ENCODE peak calls at places on chromosomes 13 and 19, in nine cellular contexts. One of them, this sample, is unnamed.

GRCh38 chr19:48964205-48965032 is 690 bp upstream of the FTL start:
- DNase-seq in breast epithelium: no peak
- DNase-seq in AG04450: no peak
- DNase-seq in neural progenitor cell: peak; percentile 31
- DNase-seq in suprapubic skin: no peak
- DNase-seq in small intestine: peak; percentile 65
- DNase-seq in left ventricle myocardium inferior: peak; percentile 30
- DNase-seq in tibial artery: peak; percentile 75
- DNase-seq in ascending aorta: no peak
- DNase-seq in this sample: no peak

GRCh38 chr13:33637978-33638743 is 179.8 kb upstream of the RFC3 start:
- DNase-seq in breast epithelium: no peak
- DNase-seq in left ventricle myocardium inferior: no peak
- DNase-seq in small intestine: no peak
- DNase-seq in neural progenitor cell: no peak
- DNase-seq in ascending aorta: no peak
- DNase-seq in tibial artery: no peak
- DNase-seq in suprapubic skin: no peak
- DNase-seq in AG04450: no peak
- DNase-seq in this sample: no peak

GRCh38 chr13:113864303-113864890 is 521 bp upstream of the GAS6 start:
- DNase-seq in left ventricle myocardium inferior: no peak
- DNase-seq in suprapubic skin: no peak
- DNase-seq in tibial artery: peak; percentile 60
- DNase-seq in AG04450: no peak
- DNase-seq in breast epithelium: peak; percentile 15
- DNase-seq in neural progenitor cell: no peak
- DNase-seq in ascending aorta: no peak
- DNase-seq in small intestine: no peak
- DNase-seq in this sample: no peak

GRCh38 chr13:31385534-31385933 is 185.8 kb downstream of the B3GLCT start:
- DNase-seq in small intestine: no peak
- DNase-seq in AG04450: no peak
- DNase-seq in ascending aorta: no peak
- DNase-seq in tibial artery: no peak
- DNase-seq in left ventricle myocardium inferior: no peak
- DNase-seq in breast epithelium: no peak
- DNase-seq in neural progenitor cell: no peak
- DNase-seq in suprapubic skin: no peak
- DNase-seq in this sample: no peak

GRCh38 chr13:57409656-57410055 is 221.9 kb upstream of the PCDH17 start:
- DNase-seq in tibial artery: no peak
- DNase-seq in AG04450: no peak
- DNase-seq in neural progenitor cell: peak; percentile 6
- DNase-seq in left ventricle myocardium inferior: no peak
- DNase-seq in small intestine: no peak
- DNase-seq in ascending aorta: no peak
- DNase-seq in breast epithelium: no peak
- DNase-seq in suprapubic skin: no peak
- DNase-seq in this sample: no peak

GRCh38 chr19:40576181-40576584 is 490 bp upstream of the SHKBP1 start:
- DNase-seq in breast epithelium: no peak
- DNase-seq in left ventricle myocardium inferior: no peak
- DNase-seq in tibial artery: no peak
- DNase-seq in suprapubic skin: no peak
- DNase-seq in small intestine: no peak
- DNase-seq in ascending aorta: no peak
- DNase-seq in AG04450: no peak
- DNase-seq in neural progenitor cell: peak; percentile 36
- DNase-seq in this sample: no peak

GRCh38 chr19:33395561-33396550 is 22.3 kb downstream of the CEBPG start:
- DNase-seq in AG04450: no peak
- DNase-seq in left ventricle myocardium inferior: peak; percentile 59
- DNase-seq in neural progenitor cell: no peak
- DNase-seq in suprapubic skin: no peak
- DNase-seq in ascending aorta: no peak
- DNase-seq in small intestine: no peak
- DNase-seq in tibial artery: peak; percentile 72
- DNase-seq in breast epithelium: no peak
- DNase-seq in this sample: peak; percentile 66

GRCh38 chr19:10112895-10113591 is 1.6 kb downstream of the P2RY11 start:
- DNase-seq in suprapubic skin: no peak
- DNase-seq in left ventricle myocardium inferior: no peak
- DNase-seq in ascending aorta: no peak
- DNase-seq in neural progenitor cell: peak; percentile 62
- DNase-seq in breast epithelium: no peak
- DNase-seq in small intestine: peak; percentile 60
- DNase-seq in AG04450: no peak
- DNase-seq in tibial artery: no peak
- DNase-seq in this sample: no peak

GRCh38 chr19:408441-409005 is 424 bp downstream of the C2CD4C start:
- DNase-seq in left ventricle myocardium inferior: no peak
- DNase-seq in suprapubic skin: peak; percentile 72
- DNase-seq in breast epithelium: no peak
- DNase-seq in ascending aorta: no peak
- DNase-seq in small intestine: no peak
- DNase-seq in neural progenitor cell: no peak
- DNase-seq in AG04450: no peak
- DNase-seq in tibial artery: peak; percentile 62
- DNase-seq in this sample: no peak

GRCh38 chr19:45050036-45050435 is 11.2 kb downstream of the CLASRP start:
- DNase-seq in breast epithelium: no peak
- DNase-seq in ascending aorta: no peak
- DNase-seq in left ventricle myocardium inferior: no peak
- DNase-seq in suprapubic skin: no peak
- DNase-seq in AG04450: no peak
- DNase-seq in neural progenitor cell: no peak
- DNase-seq in tibial artery: no peak
- DNase-seq in small intestine: no peak
- DNase-seq in this sample: no peak

GRCh38 chr13:91126806-91127205 is 220.7 kb upstream of the MIR17HG start:
- DNase-seq in suprapubic skin: no peak
- DNase-seq in small intestine: no peak
- DNase-seq in ascending aorta: no peak
- DNase-seq in tibial artery: no peak
- DNase-seq in neural progenitor cell: no peak
- DNase-seq in breast epithelium: no peak
- DNase-seq in left ventricle myocardium inferior: no peak
- DNase-seq in AG04450: no peak
- DNase-seq in this sample: no peak

DNA sequence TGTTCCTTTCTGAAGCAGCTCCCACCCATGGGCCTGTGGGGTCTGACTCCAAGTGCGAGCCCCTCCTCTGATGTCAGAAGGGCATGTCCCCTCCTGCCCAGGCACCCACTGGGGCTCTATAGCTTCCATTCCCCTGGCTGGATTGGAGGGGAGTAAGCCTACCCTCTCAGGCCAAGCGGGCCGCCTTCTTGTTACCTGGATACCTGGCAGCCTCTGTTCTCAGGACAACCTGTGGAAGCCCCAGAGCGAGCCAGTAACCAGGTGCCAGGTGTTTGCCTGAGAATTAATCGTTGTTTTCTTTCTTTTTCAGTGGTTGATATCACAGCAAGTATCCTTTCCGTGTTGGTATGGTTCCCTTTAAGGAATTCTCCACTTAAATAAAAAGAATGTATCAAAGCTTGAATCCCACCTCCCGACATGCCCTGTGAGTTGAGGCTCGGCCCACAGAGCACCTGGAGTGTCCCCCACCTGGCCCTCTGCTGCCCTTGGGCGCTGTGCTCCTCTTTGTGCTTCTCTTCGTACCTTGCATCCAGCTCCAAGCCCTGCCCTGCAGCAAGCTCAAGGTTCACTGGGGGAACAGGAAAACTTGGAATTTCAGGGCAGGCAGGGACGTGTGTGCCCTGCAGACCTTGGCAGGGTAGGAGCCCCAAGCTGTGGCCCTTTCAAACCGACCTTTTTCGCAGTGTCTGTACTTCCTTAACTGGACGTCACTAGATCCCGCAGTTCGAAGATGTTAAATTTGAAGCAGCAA is 15.0 kb downstream of the MAU2 start:
- DNase-seq in breast epithelium: peak; percentile 31
- DNase-seq in suprapubic skin: no peak
- DNase-seq in neural progenitor cell: no peak
- DNase-seq in AG04450: no peak
- DNase-seq in tibial artery: no peak
- DNase-seq in left ventricle myocardium inferior: no peak
- DNase-seq in small intestine: peak; percentile 91
- DNase-seq in ascending aorta: no peak
- DNase-seq in this sample: no peak
- H3K27ac ChIP-seq in breast epithelium: peak overlapping the region; percentile 51
- H3K27ac ChIP-seq in suprapubic skin: peak overlapping the region; percentile 65
- H3K27ac ChIP-seq in neural progenitor cell: no peak overlapping the region
- H3K27ac ChIP-seq in AG04450: no peak overlapping the region
- H3K27ac ChIP-seq in tibial artery: no peak overlapping the region
- H3K27ac ChIP-seq in left ventricle myocardium inferior: no peak overlapping the region
- H3K27ac ChIP-seq in small intestine: peak overlapping the region; percentile 92
- H3K27ac ChIP-seq in ascending aorta: no peak overlapping the region
- H3K27ac ChIP-seq in this sample: no peak overlapping the region

GRCh38 chr13:111424134-111424533 is 103.7 kb downstream of the TEX29 start:
- DNase-seq in small intestine: no peak
- DNase-seq in neural progenitor cell: no peak
- DNase-seq in tibial artery: no peak
- DNase-seq in AG04450: no peak
- DNase-seq in breast epithelium: no peak
- DNase-seq in ascending aorta: no peak
- DNase-seq in left ventricle myocardium inferior: no peak
- DNase-seq in suprapubic skin: no peak
- DNase-seq in this sample: no peak

GRCh38 chr13:111434578-111435159 is 114.2 kb downstream of the TEX29 start:
- DNase-seq in suprapubic skin: no peak
- DNase-seq in breast epithelium: no peak
- DNase-seq in left ventricle myocardium inferior: no peak
- DNase-seq in neural progenitor cell: no peak
- DNase-seq in ascending aorta: no peak
- DNase-seq in small intestine: no peak
- DNase-seq in AG04450: no peak
- DNase-seq in tibial artery: no peak
- DNase-seq in this sample: no peak

GRCh38 chr13:111425326-111425725 is 104.9 kb downstream of the TEX29 start:
- DNase-seq in left ventricle myocardium inferior: no peak
- DNase-seq in suprapubic skin: no peak
- DNase-seq in AG04450: no peak
- DNase-seq in small intestine: no peak
- DNase-seq in neural progenitor cell: no peak
- DNase-seq in ascending aorta: no peak
- DNase-seq in tibial artery: no peak
- DNase-seq in breast epithelium: no peak
- DNase-seq in this sample: no peak

GRCh38 chr13:111431241-111431640 is 110.8 kb downstream of the TEX29 start:
- DNase-seq in small intestine: no peak
- DNase-seq in tibial artery: no peak
- DNase-seq in neural progenitor cell: no peak
- DNase-seq in AG04450: no peak
- DNase-seq in suprapubic skin: no peak
- DNase-seq in ascending aorta: no peak
- DNase-seq in breast epithelium: no peak
- DNase-seq in left ventricle myocardium inferior: no peak
- DNase-seq in this sample: no peak

GRCh38 chr13:111429064-111429558 is 108.7 kb downstream of the TEX29 start:
- DNase-seq in suprapubic skin: no peak
- DNase-seq in neural progenitor cell: peak; percentile 69
- DNase-seq in left ventricle myocardium inferior: no peak
- DNase-seq in small intestine: peak; percentile 70
- DNase-seq in breast epithelium: no peak
- DNase-seq in ascending aorta: no peak
- DNase-seq in AG04450: no peak
- DNase-seq in tibial artery: no peak
- DNase-seq in this sample: no peak
- H3K27ac ChIP-seq in suprapubic skin: no peak overlapping the region
- H3K27ac ChIP-seq in neural progenitor cell: no peak overlapping the region
- H3K27ac ChIP-seq in left ventricle myocardium inferior: no peak overlapping the region
- H3K27ac ChIP-seq in small intestine: no peak overlapping the region
- H3K27ac ChIP-seq in breast epithelium: no peak overlapping the region
- H3K27ac ChIP-seq in ascending aorta: no peak overlapping the region
- H3K27ac ChIP-seq in AG04450: no peak overlapping the region
- H3K27ac ChIP-seq in tibial artery: no peak overlapping the region
- H3K27ac ChIP-seq in this sample: no peak overlapping the region

GRCh38 chr19:46179076-46179740 is 31.2 kb downstream of the IGFL2 start:
- DNase-seq in left ventricle myocardium inferior: no peak
- DNase-seq in AG04450: no peak
- DNase-seq in neural progenitor cell: no peak
- DNase-seq in ascending aorta: no peak
- DNase-seq in small intestine: no peak
- DNase-seq in suprapubic skin: no peak
- DNase-seq in breast epithelium: no peak
- DNase-seq in tibial artery: peak; percentile 20
- DNase-seq in this sample: no peak

GRCh38 chr19:46182476-46182875 is 34.4 kb downstream of the IGFL2 start:
- DNase-seq in tibial artery: peak; percentile 24
- DNase-seq in suprapubic skin: no peak
- DNase-seq in breast epithelium: no peak
- DNase-seq in left ventricle myocardium inferior: no peak
- DNase-seq in ascending aorta: no peak
- DNase-seq in neural progenitor cell: no peak
- DNase-seq in small intestine: no peak
- DNase-seq in AG04450: no peak
- DNase-seq in this sample: no peak

GRCh38 chr19:46181386-46181774 is 33.3 kb downstream of the IGFL2 start:
- DNase-seq in small intestine: no peak
- DNase-seq in neural progenitor cell: no peak
- DNase-seq in tibial artery: peak; percentile 31
- DNase-seq in left ventricle myocardium inferior: no peak
- DNase-seq in suprapubic skin: no peak
- DNase-seq in AG04450: no peak
- DNase-seq in breast epithelium: no peak
- DNase-seq in ascending aorta: no peak
- DNase-seq in this sample: no peak

GRCh38 chr19:46176116-46176860 is 28.2 kb downstream of the IGFL2 start:
- DNase-seq in tibial artery: peak; percentile 46
- DNase-seq in small intestine: no peak
- DNase-seq in neural progenitor cell: no peak
- DNase-seq in breast epithelium: no peak
- DNase-seq in AG04450: no peak
- DNase-seq in left ventricle myocardium inferior: no peak
- DNase-seq in suprapubic skin: no peak
- DNase-seq in ascending aorta: no peak
- DNase-seq in this sample: no peak

GRCh38 chr19:46180701-46181385 is 32.8 kb downstream of the IGFL2 start:
- DNase-seq in left ventricle myocardium inferior: no peak
- DNase-seq in ascending aorta: no peak
- DNase-seq in AG04450: no peak
- DNase-seq in tibial artery: peak; percentile 27
- DNase-seq in small intestine: peak; percentile 49
- DNase-seq in breast epithelium: no peak
- DNase-seq in neural progenitor cell: no peak
- DNase-seq in suprapubic skin: no peak
- DNase-seq in this sample: no peak
- H3K27ac ChIP-seq in left ventricle myocardium inferior: no peak overlapping the region
- H3K27ac ChIP-seq in ascending aorta: no peak overlapping the region
- H3K27ac ChIP-seq in AG04450: no peak overlapping the region
- H3K27ac ChIP-seq in tibial artery: no peak overlapping the region
- H3K27ac ChIP-seq in small intestine: no peak overlapping the region
- H3K27ac ChIP-seq in breast epithelium: no peak overlapping the region
- H3K27ac ChIP-seq in neural progenitor cell: no peak overlapping the region
- H3K27ac ChIP-seq in suprapubic skin: peak overlapping the region; percentile 51
- H3K27ac ChIP-seq in this sample: no peak overlapping the region

DNA sequence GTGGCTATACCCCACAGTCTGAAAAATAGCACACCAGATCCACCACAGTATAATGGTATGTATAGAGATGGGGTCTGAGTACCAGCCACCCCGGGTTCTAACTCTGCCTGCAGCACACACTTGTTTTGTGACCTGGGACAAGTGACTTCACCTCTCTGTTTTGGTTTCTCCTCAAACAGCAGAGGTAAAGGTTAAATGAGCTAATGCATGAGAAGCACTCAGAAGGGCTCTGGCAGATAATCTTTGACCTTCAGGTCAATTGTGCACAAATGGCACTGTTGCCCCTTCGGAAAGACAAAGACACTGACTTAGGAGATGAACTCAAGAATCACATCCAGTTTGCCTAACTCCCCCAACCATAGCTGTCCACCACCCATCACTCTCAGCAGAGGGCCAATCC is 7.7 kb downstream of the ZC3H4 start:
- DNase-seq in tibial artery: no peak
- DNase-seq in suprapubic skin: no peak
- DNase-seq in small intestine: no peak
- DNase-seq in neural progenitor cell: no peak
- DNase-seq in ascending aorta: no peak
- DNase-seq in breast epithelium: no peak
- DNase-seq in AG04450: no peak
- DNase-seq in left ventricle myocardium inferior: no peak
- DNase-seq in this sample: no peak
- H3K27ac ChIP-seq in tibial artery: peak overlapping the region; percentile 99
- H3K27ac ChIP-seq in suprapubic skin: peak overlapping the region; percentile 99
- H3K27ac ChIP-seq in small intestine: peak overlapping the region; percentile 92
- H3K27ac ChIP-seq in neural progenitor cell: no peak overlapping the region
- H3K27ac ChIP-seq in ascending aorta: peak overlapping the region; percentile 100
- H3K27ac ChIP-seq in breast epithelium: peak overlapping the region; percentile 100
- H3K27ac ChIP-seq in AG04450: no peak overlapping the region
- H3K27ac ChIP-seq in left ventricle myocardium inferior: peak overlapping the region; percentile 100
- H3K27ac ChIP-seq in this sample: peak overlapping the region; percentile 100

This sample was measured in tibial nerve.